ENCODE peak calls at places on chromosomes 6 and 20, in five cellular contexts. I, R, W, U and S are unnamed samples.

GRCh38 chr20:47215653-47216397 is 140.7 kb downstream of the ZMYND8 start:
- DNase-seq in U (no peak), W (no peak), R (no peak), I (no peak), S (no peak)

GRCh38 chr6:39840781-39841180 is 48.6 kb downstream of the DAAM2 start:
- DNase-seq in R (no peak), W (no peak), U (no peak), I (no peak), S (no peak)

GRCh38 chr6:125188037-125188436 is 34.5 kb downstream of the TPD52L1 start:
- DNase-seq in W (no peak), U (no peak), R (no peak), I (no peak), S (no peak)

GRCh38 chr6:46719099-46719498 is 16.1 kb downstream of the PLA2G7 start:
- DNase-seq in U (no peak), W (no peak), I (no peak), R (no peak), S (no peak)

GRCh38 chr20:35503281-35503680 is 26.2 kb downstream of the C20orf173 start:
- DNase-seq in R (no peak), U (no peak), W (no peak), I (no peak), S (no peak)

GRCh38 chr6:103872219-103872618 is 987.5 kb downstream of the HACE1 start:
- DNase-seq in U (no peak), W (no peak), I (no peak), R (no peak), S (no peak)

GRCh38 chr6:167210375-167211295 is 52.9 kb upstream of the GPR31 start:
- DNase-seq in R (no peak), I (peak; percentile 51), U (no peak), W (no peak), S (no peak)

GRCh38 chr6:161021978-161022743 is 30.6 kb downstream of the MAP3K4 start:
- DNase-seq in R (no peak), I (no peak), U (no peak), W (no peak), S (no peak)

GRCh38 chr20:21702553-21703467 is 2.7 kb upstream of the PAX1 start:
- DNase-seq in I (peak; percentile 97), U (no peak), R (peak; percentile 29), W (peak; percentile 53), S (peak; percentile 45)